ENCODE peak calls at places on chromosomes 12 and 14, in five cellular contexts. P, F, Y, S and B are unnamed samples.

GRCh38 chr12:3280967-3281366 is 203.8 kb downstream of the TSPAN9 start:
- DNase-seq in P (no peak), F (no peak), Y (no peak), S (no peak), B (no peak)

GRCh38 chr12:2191534-2192153 is 138.9 kb downstream of the CACNA1C start:
- DNase-seq in P (no peak), F (no peak), Y (no peak), S (no peak), B (no peak)

GRCh38 chr12:76266797-76267196 is 81.4 kb downstream of the BBS10 start:
- DNase-seq in P (no peak), F (no peak), Y (no peak), S (peak), B (peak)

GRCh38 chr12:24060089-24060488 is 110.6 kb upstream of the SOX5 start:
- DNase-seq in P (no peak), F (no peak), Y (no peak), S (no peak), B (no peak)

GRCh38 chr12:56087220-56087619 is 7.3 kb downstream of the ERBB3 start:
- DNase-seq in P (no peak), F (peak), Y (peak), S (no peak), B (no peak)

GRCh38 chr14:94135476-94135875 is 6.1 kb upstream of the IFI27L2 start:
- DNase-seq in P (no peak), F (no peak), Y (no peak), S (no peak), B (no peak)

GRCh38 chr14:75518625-75519024 is 3.6 kb upstream of the BATF start:
- DNase-seq in P (no peak), F (no peak), Y (no peak), S (peak), B (peak)

GRCh38 chr14:30214456-30215090 is 286.9 kb upstream of the PRKD1 start:
- DNase-seq in P (no peak), F (no peak), Y (no peak), S (peak), B (peak)

GRCh38 chr12:32671930-32672785 is 6.9 kb upstream of the DNM1L start:
- DNase-seq in P (no peak), F (peak), Y (peak), S (peak), B (peak)

GRCh38 chr12:113289361-113289760 is 45.5 kb downstream of the SLC8B1 start:
- DNase-seq in P (no peak), F (no peak), Y (no peak), S (no peak), B (peak)

GRCh38 chr12:89674326-89674942 is 34.2 kb downstream of the ATP2B1 start:
- DNase-seq in P (no peak), F (no peak), Y (no peak), S (no peak), B (no peak)

GRCh38 chr14:99128185-99128584 is 143.8 kb downstream of the BCL11B start:
- DNase-seq in P (no peak), F (peak), Y (no peak), S (no peak), B (no peak)

GRCh38 chr14:68250950-68251765 is 431.6 kb downstream of the RAD51B start:
- DNase-seq in P (no peak), F (no peak), Y (no peak), S (no peak), B (no peak)

GRCh38 chr14:63770187-63770807 is 42.4 kb upstream of the SGPP1 start:
- DNase-seq in P (peak), F (peak), Y (no peak), S (peak), B (peak)

GRCh38 chr12:1769809-1770494 is 50.4 kb upstream of the LRTM2 start:
- DNase-seq in P (no peak), F (no peak), Y (no peak), S (no peak), B (no peak)

GRCh38 chr12:132343294-132343972 is 14.0 kb upstream of the GALNT9 start:
- DNase-seq in P (no peak), F (no peak), Y (no peak), S (no peak), B (no peak)

GRCh38 chr14:104820669-104821228 is 19.8 kb downstream of the ZBTB42 start:
- DNase-seq in P (no peak), F (peak), Y (peak), S (peak), B (peak)

GRCh38 chr14:104655128-104655848 is 34.1 kb upstream of the INF2 start:
- DNase-seq in P (no peak), F (no peak), Y (no peak), S (no peak), B (no peak)

GRCh38 chr14:33280646-33281045 is 342.0 kb downstream of the NPAS3 start:
- DNase-seq in P (no peak), F (no peak), Y (no peak), S (peak), B (peak)

GRCh38 chr14:102544745-102545460 is 35.3 kb upstream of the ANKRD9 start:
- DNase-seq in P (no peak), F (peak), Y (no peak), S (no peak), B (no peak)

GRCh38 chr12:102438047-102438822 is 42.1 kb downstream of the IGF1 start:
- DNase-seq in P (no peak), F (no peak), Y (no peak), S (peak), B (no peak)

GRCh38 chr12:57210926-57211700 is 5.5 kb upstream of the NXPH4 start:
- DNase-seq in P (no peak), F (no peak), Y (no peak), S (no peak), B (no peak)

GRCh38 chr12:49893753-49894752 is 9.6 kb downstream of the FAIM2 start:
- DNase-seq in P (no peak), F (peak), Y (peak), S (peak), B (peak)

GRCh38 chr12:78085562-78086182 is 255.0 kb downstream of the NAV3 start:
- DNase-seq in P (no peak), F (no peak), Y (no peak), S (peak), B (peak)

GRCh38 chr12:56581418-56582145 is 48.5 kb downstream of the BAZ2A start:
- DNase-seq in P (no peak), F (no peak), Y (no peak), S (peak), B (peak)

GRCh38 chr14:101889898-101890297 is 74.5 kb upstream of the DYNC1H1 start:
- DNase-seq in P (no peak), F (no peak), Y (no peak), S (peak), B (peak)

GRCh38 chr12:48978741-48979601 is 849 bp downstream of the WNT1 start:
- DNase-seq in P (no peak), F (no peak), Y (no peak), S (no peak), B (no peak)

GRCh38 chr12:5012337-5012736 is 31.3 kb upstream of the KCNA5 start:
- DNase-seq in P (no peak), F (no peak), Y (no peak), S (no peak), B (no peak)

GRCh38 chr14:70073924-70074566 is 114.7 kb downstream of the SLC8A3 start:
- DNase-seq in P (peak), F (peak), Y (peak), S (peak), B (peak)

GRCh38 chr12:10641735-10642500 is 28.5 kb upstream of the MAGOHB start:
- DNase-seq in P (no peak), F (no peak), Y (no peak), S (peak), B (peak)

GRCh38 chr14:34029921-34030334 is 79.1 kb upstream of the EGLN3 start:
- DNase-seq in P (no peak), F (peak), Y (no peak), S (no peak), B (peak)

DNA sequence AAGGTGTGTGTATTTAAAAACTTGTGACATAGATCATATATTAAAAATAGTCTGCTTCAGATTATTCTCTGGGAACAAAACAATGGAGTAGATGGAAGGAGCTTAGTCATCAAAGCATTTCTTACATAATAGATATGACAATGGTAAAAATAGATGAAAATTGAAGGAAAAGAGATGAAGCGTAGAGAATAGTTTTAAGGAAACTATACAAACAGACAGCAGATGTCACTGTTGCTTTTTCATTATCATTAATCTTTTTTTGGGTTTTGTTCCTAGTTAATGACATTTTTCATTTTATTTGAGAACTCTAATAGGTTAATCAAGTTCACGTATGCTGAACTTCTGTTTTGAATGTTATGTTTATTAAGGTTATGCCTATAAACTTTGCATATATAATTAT is 149.2 kb upstream of the FBXO33 start:
- DNase-seq in P (no peak), F (no peak), Y (no peak), S (peak), B (peak)
- TF ChIP-seq CTCF in P (peak), F (no peak), Y (no peak), S (no peak), B (peak)

GRCh38 chr12:65419284-65420072 is 141.0 kb downstream of the MSRB3 start:
- DNase-seq in P (no peak), F (no peak), Y (no peak), S (no peak), B (no peak)
- H3K4me3 ChIP-seq in P (no peak), F (no peak), Y (no peak), S (no peak), B (no peak)

GRCh38 chr12:18551703-18552102 is 186.1 kb downstream of the PLCZ1 start:
- DNase-seq in P (no peak), F (no peak), Y (no peak), S (no peak), B (no peak)

GRCh38 chr12:18546399-18546798 is 191.4 kb downstream of the PLCZ1 start:
- DNase-seq in P (no peak), F (no peak), Y (no peak), S (peak), B (peak)

GRCh38 chr12:18552829-18553228 is 185.0 kb downstream of the PLCZ1 start:
- DNase-seq in P (no peak), F (no peak), Y (no peak), S (no peak), B (peak)

GRCh38 chr12:18549598-18549997 is 188.2 kb downstream of the PLCZ1 start:
- DNase-seq in P (no peak), F (no peak), Y (no peak), S (no peak), B (no peak)
- TF ChIP-seq CTCF in P (no peak), F (no peak), Y (no peak), S (peak), B (peak)

DNA sequence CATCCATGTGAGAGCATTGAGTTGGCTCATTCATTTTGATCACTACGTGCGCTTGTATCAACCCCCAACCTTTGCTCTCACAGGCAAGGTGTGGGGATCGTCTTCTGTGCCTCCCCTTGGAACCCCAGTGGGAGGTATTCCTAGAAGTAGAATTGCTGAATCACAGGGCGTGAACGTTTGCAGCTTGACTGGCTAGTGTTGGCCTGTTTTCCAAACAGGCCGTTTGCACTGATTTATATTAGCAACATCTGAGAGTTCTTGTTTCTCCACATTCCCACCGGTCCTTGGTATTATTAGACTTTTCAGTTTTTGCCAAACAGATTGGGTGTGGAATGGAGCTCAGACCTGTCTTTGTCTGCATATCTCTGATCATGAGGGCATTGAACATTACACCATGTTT is 288.6 kb upstream of the PWP1 start:
- DNase-seq in P (no peak), F (no peak), Y (no peak), S (no peak), B (peak)
- H3K4me3 ChIP-seq in P (no peak), F (no peak), Y (no peak), S (no peak), B (no peak)

GRCh38 chr12:111188436-111188835 is 180.5 kb downstream of the PHETA1 start:
- DNase-seq in P (no peak), F (no peak), Y (no peak), S (no peak), B (no peak)
- TF ChIP-seq CTCF in P (no peak), F (no peak), Y (no peak), S (no peak), B (no peak)

GRCh38 chr12:94193168-94193567 is 44.8 kb downstream of the PLXNC1 start:
- DNase-seq in P (no peak), F (no peak), Y (no peak), S (no peak), B (no peak)
- H3K4me3 ChIP-seq in P (no peak), F (no peak), Y (no peak), S (no peak), B (no peak)

GRCh38 chr12:119992129-119992705 is 3.2 kb downstream of the BICDL1 start:
- DNase-seq in P (no peak), F (no peak), Y (no peak), S (no peak), B (no peak)

GRCh38 chr12:119996417-119996816 is 7.4 kb downstream of the BICDL1 start:
- DNase-seq in P (no peak), F (no peak), Y (no peak), S (no peak), B (no peak)

GRCh38 chr12:119990382-119990874 is 1.4 kb downstream of the BICDL1 start:
- DNase-seq in P (no peak), F (no peak), Y (no peak), S (no peak), B (no peak)

GRCh38 chr12:119998471-119999245 is 9.6 kb downstream of the BICDL1 start:
- DNase-seq in P (no peak), F (no peak), Y (no peak), S (no peak), B (no peak)

DNA sequence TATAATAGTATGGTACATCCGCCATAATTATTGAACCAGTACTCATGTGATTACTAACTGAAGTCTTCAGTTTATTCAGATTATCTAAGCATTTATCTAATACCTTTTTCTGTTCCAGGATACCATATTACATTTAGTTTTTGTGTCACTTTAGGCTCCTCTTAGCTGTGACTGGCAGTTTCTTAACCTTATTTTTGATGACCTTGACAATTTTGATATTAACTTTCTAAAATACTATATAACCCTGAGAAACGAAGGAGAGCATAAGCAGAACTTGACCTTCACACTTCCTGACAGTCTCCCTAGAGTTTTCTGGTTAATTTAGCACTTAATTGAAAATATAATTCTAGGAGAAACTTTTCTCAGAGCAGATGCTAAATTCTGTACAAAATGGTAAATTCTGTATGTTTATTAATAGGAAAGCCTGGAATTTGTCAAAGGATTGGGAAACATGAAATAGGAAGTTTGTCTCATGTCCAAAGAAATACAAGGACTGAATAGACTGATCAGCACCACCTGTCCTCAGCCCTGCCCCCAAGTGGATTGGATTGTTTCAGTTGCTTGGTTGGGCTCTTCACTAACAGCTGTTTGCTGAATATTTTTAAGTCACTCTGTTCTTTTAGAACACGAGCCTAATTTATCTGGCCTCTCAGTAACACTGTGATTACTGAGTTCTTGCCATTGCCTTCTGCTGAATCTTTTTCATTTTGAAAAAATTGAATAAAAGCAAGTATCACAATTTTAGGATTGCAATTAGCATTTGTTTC is 6.0 kb downstream of the BICDL1 start:
- DNase-seq in P (no peak), F (no peak), Y (no peak), S (no peak), B (no peak)
- TF ChIP-seq CTCF in P (no peak), F (no peak), Y (no peak), S (no peak), B (no peak)

DNA sequence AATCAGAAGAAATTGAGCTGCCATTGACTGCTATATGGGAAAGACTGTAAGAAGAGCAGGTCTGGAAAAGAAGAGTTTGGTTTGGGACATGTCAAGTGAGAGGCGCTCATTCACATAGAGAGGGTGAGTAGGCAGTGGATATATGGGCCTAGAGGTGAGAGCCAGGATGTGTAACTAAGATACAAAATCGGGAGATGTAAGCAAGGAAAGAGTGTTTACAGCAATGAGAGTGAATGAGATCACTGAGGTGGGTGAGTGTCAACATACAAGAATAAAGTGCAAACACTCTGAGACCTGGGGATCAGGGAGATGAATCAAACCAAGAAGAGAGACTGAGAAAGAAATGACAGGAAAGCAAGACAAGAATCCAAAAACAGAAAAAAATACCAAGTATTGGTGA is 58.0 kb upstream of the RTRAF start:
- DNase-seq in P (no peak), F (no peak), Y (no peak), S (no peak), B (no peak)
- H3K4me3 ChIP-seq in P (no peak), F (no peak), Y (no peak), S (no peak), B (no peak)